ENCODE peak calls at places on chromosomes 4 and X, in six cellular contexts. A is A549, X is HepG2, D is K562, M is NB4, J is GM12878. T is an unnamed sample.

GRCh38 chr4:164358400-164358799 is 395.5 kb upstream of the SMIM31 start:
- DNase-seq in A (no peak), X (no peak), D (no peak), M (no peak), J (no peak), T (no peak)

GRCh38 chr4:33270403-33270802 is 2550.2 kb downstream of the PCDH7 start:
- DNase-seq in A (no peak), X (no peak), D (no peak), M (no peak), J (no peak), T (no peak)

GRCh38 chr4:122010610-122011009 is 58.8 kb upstream of the TRPC3 start:
- DNase-seq in A (no peak), X (no peak), D (no peak), M (no peak), J (no peak), T (no peak)

GRCh38 chrX:100685284-100685996 is 41.4 kb downstream of the SRPX2 start:
- DNase-seq in A (peak; percentile 55), X (peak; percentile 62), D (peak; percentile 69), M (peak; percentile 73), J (peak; percentile 53), T (peak; percentile 84)

GRCh38 chr4:2941138-2942036 is 21.8 kb downstream of the NOP14 start:
- DNase-seq in A (no peak), X (no peak), D (no peak), M (peak; percentile 16), J (no peak), T (no peak)

GRCh38 chr4:3615386-3616286 is 83.4 kb upstream of the LRPAP1 start:
- DNase-seq in A (no peak), X (no peak), D (no peak), M (no peak), J (no peak), T (no peak)

GRCh38 chrX:140389331-140389730 is 115.5 kb downstream of the SOX3 start:
- DNase-seq in A (no peak), X (no peak), D (no peak), M (no peak), J (no peak), T (no peak)

GRCh38 chrX:41442824-41443560 is 4.2 kb upstream of the NYX start:
- DNase-seq in A (no peak), X (no peak), D (no peak), M (peak; percentile 14), J (no peak), T (no peak)

GRCh38 chr4:3643518-3644433 is 111.6 kb upstream of the LRPAP1 start:
- DNase-seq in A (no peak), X (no peak), D (no peak), M (no peak), J (no peak), T (no peak)

GRCh38 chrX:68681443-68681941 is 34.0 kb downstream of the STARD8 start:
- DNase-seq in A (no peak), X (no peak), D (no peak), M (peak; percentile 94), J (peak; percentile 3), T (no peak)

GRCh38 chrX:439719-440118 is 53.0 kb upstream of the PPP2R3B start:
- DNase-seq in A (no peak), X (no peak), D (no peak), M (no peak), J (no peak), T (no peak)

GRCh38 chr4:122636697-122637096 is 15.8 kb upstream of the IL21 start:
- DNase-seq in A (no peak), X (no peak), D (no peak), M (peak; percentile 45), J (no peak), T (no peak)

GRCh38 chr4:19835429-19835828 is 416.3 kb upstream of the SLIT2 start:
- DNase-seq in A (no peak), X (no peak), D (no peak), M (no peak), J (no peak), T (no peak)

GRCh38 chrX:3262906-3263305 is 83.5 kb downstream of the MXRA5 start:
- DNase-seq in A (peak; percentile 14), X (peak; percentile 6), D (no peak), M (no peak), J (no peak), T (peak; percentile 76)

GRCh38 chrX:22057667-22058066 is 25.5 kb downstream of the PHEX start:
- DNase-seq in A (no peak), X (no peak), D (no peak), M (no peak), J (no peak), T (no peak)

GRCh38 chr4:54800831-54801530 is 143.2 kb downstream of the KIT start:
- DNase-seq in A (no peak), X (no peak), D (no peak), M (peak; percentile 75), J (no peak), T (no peak)

GRCh38 chrX:63050225-63050624 is 300.9 kb downstream of the SPIN4 start:
- DNase-seq in A (no peak), X (no peak), D (no peak), M (peak; percentile 18), J (peak; percentile 11), T (no peak)

GRCh38 chr4:13546374-13546854 is 2.1 kb upstream of the NKX3-2 start:
- DNase-seq in A (no peak), X (no peak), D (no peak), M (no peak), J (no peak), T (no peak)

GRCh38 chrX:459611-460010 is 72.9 kb upstream of the PPP2R3B start:
- DNase-seq in A (no peak), X (no peak), D (no peak), M (no peak), J (no peak), T (no peak)

GRCh38 chrX:12497832-12498591 is 293.2 kb upstream of the PRPS2 start:
- DNase-seq in A (peak; percentile 2), X (no peak), D (peak; percentile 8), M (peak; percentile 14), J (no peak), T (no peak)

GRCh38 chr4:15077969-15078368 is 75.7 kb downstream of the CPEB2 start:
- DNase-seq in A (no peak), X (peak; percentile 15), D (no peak), M (peak; percentile 74), J (no peak), T (no peak)

GRCh38 chrX:130916636-130917422 is 13.8 kb upstream of the ENOX2 start:
- DNase-seq in A (peak; percentile 44), X (peak; percentile 35), D (peak; percentile 67), M (peak; percentile 67), J (no peak), T (peak; percentile 38)

GRCh38 chrX:41653125-41653524 is 35.6 kb upstream of the GPR34 start:
- DNase-seq in A (no peak), X (no peak), D (no peak), M (no peak), J (no peak), T (no peak)

GRCh38 chr4:56976878-56977320 is 507 bp downstream of the NOA1 start:
- DNase-seq in A (peak; percentile 12), X (peak; percentile 26), D (peak; percentile 50), M (no peak), J (no peak), T (peak; percentile 38)

GRCh38 chr4:186658657-186659056 is 65.0 kb downstream of the FAT1 start:
- DNase-seq in A (no peak), X (no peak), D (no peak), M (no peak), J (no peak), T (no peak)

DNA sequence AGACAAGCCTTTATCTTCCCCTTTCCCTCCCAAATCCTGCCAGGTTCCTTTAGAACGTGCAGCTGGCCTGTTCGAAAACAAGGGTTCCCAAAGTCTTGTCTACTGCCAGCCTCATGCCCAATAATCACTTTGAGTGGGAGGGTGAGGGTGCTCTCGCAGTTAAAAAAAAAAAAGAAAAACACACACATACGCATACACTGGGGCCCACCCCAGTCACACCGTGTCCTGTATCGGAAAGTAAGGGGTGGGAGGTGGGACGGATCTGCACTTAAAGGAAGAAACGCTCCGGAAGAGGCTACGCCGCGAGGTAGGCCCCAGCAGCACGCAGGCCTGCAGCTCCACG is 495 bp downstream of the MAD2L1 start:
- DNase-seq in A (peak; percentile 3), X (peak; percentile 8), D (peak; percentile 60), M (peak; percentile 88), J (no peak), T (no peak)
- TF ChIP-seq MYC in A (no peak), X (no peak), D (no peak), M (no peak), J (no peak), T (peak; percentile 42)

GRCh38 chr4:172962564-172963353 is 205.9 kb upstream of the GALNT7 start:
- DNase-seq in A (peak; percentile 13), X (no peak), D (no peak), M (no peak), J (no peak), T (peak; percentile 84)
- TF ChIP-seq MYC in A (no peak), X (no peak), D (no peak), M (no peak), J (no peak), T (no peak)

DNA sequence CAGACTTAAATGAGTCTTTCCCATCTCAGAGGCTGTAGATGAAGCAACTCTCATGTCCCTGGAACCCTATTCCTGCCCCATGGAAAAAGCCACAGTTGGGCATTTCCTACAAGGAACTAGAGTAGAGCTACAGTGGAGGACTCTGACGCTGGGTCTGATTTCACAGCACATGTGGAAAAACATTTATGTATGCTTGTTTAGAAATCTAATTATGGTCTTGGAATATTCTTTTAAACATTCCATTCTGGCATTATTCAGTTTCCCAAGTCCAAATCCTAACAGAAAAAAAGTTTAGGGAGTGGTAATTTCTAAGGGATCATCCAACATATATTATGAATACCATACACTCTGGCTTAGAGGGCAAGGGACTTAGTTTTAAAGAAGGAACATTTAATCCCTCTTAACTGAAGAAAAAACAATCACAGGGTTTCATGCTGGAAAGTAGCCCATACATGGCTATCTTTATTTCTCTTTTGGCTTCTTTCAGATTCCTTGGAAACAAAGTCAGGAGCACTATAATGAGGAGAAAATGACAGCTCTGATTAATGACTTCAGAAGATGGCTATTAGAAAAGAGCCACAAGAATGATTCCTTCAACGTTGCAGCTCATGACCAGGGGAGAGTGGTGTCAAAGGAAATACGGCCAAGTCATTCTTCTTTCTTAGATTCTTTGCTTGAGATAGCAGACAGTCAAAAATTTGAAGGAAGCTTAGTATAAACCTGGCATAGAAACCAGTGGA is 56.0 kb downstream of the CNGA2 start:
- DNase-seq in A (no peak), X (no peak), D (no peak), M (no peak), J (no peak), T (no peak)
- TF ChIP-seq MYC in A (no peak), X (no peak), D (no peak), M (no peak), J (no peak), T (no peak)

GRCh38 chrX:43000121-43000520 is 222.2 kb upstream of the PPP1R2C start:
- DNase-seq in A (no peak), X (no peak), D (no peak), M (no peak), J (no peak), T (peak; percentile 40)
- TF ChIP-seq MYC in A (no peak), X (no peak), D (no peak), M (no peak), J (no peak), T (no peak)

GRCh38 chr4:22921891-22922290 is 229.2 kb downstream of the GBA3 start:
- DNase-seq in A (no peak), X (no peak), D (no peak), M (no peak), J (no peak), T (no peak)
- TF ChIP-seq MYC in A (no peak), X (no peak), D (no peak), M (no peak), J (no peak), T (no peak)